ENCODE peak calls at places on chromosomes 11 and 22, in nine cellular contexts. U, M, I, S, Q, G, C, P and T are unnamed samples.

GRCh38 chr22:43883012-43883661 is 8.7 kb downstream of the PNPLA5 start:
- DNase-seq in U (peak; percentile 77), M (no peak), I (peak; percentile 56), S (peak; percentile 12), Q (peak; percentile 87), G (peak; percentile 32), C (peak; percentile 52), P (peak; percentile 36), T (peak; percentile 75)

GRCh38 chr11:38593649-38594048 is 1995.6 kb upstream of the RAG2 start:
- DNase-seq in U (peak; percentile 5), M (no peak), I (no peak), S (no peak), Q (no peak), G (no peak), C (no peak), P (no peak), T (no peak)

GRCh38 chr11:18135308-18135707 is 2.9 kb downstream of the MRGPRX3 start:
- DNase-seq in U (no peak), M (no peak), I (no peak), S (no peak), Q (no peak), G (no peak), C (no peak), P (no peak), T (no peak)

GRCh38 chr11:64644348-64645242 is 53.6 kb downstream of the SLC22A12 start:
- DNase-seq in U (no peak), M (no peak), I (no peak), S (no peak), Q (no peak), G (no peak), C (no peak), P (no peak), T (no peak)

GRCh38 chr22:32644252-32645100 is 157.0 kb upstream of the TIMP3 start:
- DNase-seq in U (peak; percentile 17), M (no peak), I (peak; percentile 59), S (no peak), Q (no peak), G (peak; percentile 63), C (peak; percentile 86), P (peak; percentile 76), T (peak; percentile 80)

GRCh38 chr11:22930816-22931594 is 70.7 kb upstream of the CCDC179 start:
- DNase-seq in U (no peak), M (no peak), I (no peak), S (no peak), Q (no peak), G (no peak), C (no peak), P (no peak), T (no peak)

GRCh38 chr11:20342347-20343279 is 20.9 kb upstream of the HTATIP2 start:
- DNase-seq in U (peak; percentile 21), M (no peak), I (no peak), S (no peak), Q (no peak), G (no peak), C (no peak), P (no peak), T (no peak)

GRCh38 chr11:94117871-94118270 is 10.8 kb upstream of the PANX1 start:
- DNase-seq in U (no peak), M (no peak), I (no peak), S (no peak), Q (no peak), G (no peak), C (no peak), P (no peak), T (no peak)

GRCh38 chr22:49971232-49972162 is 10.9 kb downstream of the PIM3 start:
- DNase-seq in U (peak; percentile 47), M (no peak), I (peak; percentile 51), S (peak; percentile 61), Q (peak; percentile 63), G (peak; percentile 87), C (peak; percentile 95), P (peak; percentile 79), T (peak; percentile 23)

GRCh38 chr22:22061085-22062077 is 78.8 kb upstream of the TOP3B start:
- DNase-seq in U (no peak), M (no peak), I (peak; percentile 67), S (peak; percentile 82), Q (peak; percentile 62), G (no peak), C (no peak), P (no peak), T (no peak)